ENCODE peak calls at places on chromosomes 16 and 17, in seven cellular contexts. M is HCT116, C is H1, L is K562, A is GM12878, I is HepG2, U is SK-N-SH. F is an unnamed sample.

GRCh38 chr16:50248845-50249244 is 17.5 kb upstream of the ADCY7 start:
- DNase-seq in M (no peak), C (no peak), L (no peak), A (no peak), I (no peak), U (no peak), F (no peak)

GRCh38 chr17:30520436-30520835 is 43.2 kb downstream of the GOSR1 start:
- DNase-seq in M (no peak), C (no peak), L (no peak), A (no peak), I (no peak), U (no peak), F (no peak)

GRCh38 chr17:62110923-62111484 is 45.9 kb upstream of the MED13 start:
- DNase-seq in M (no peak), C (no peak), L (no peak), A (no peak), I (no peak), U (no peak), F (no peak)

GRCh38 chr16:65314246-65315003 is 192.6 kb upstream of the CDH11 start:
- DNase-seq in M (no peak), C (no peak), L (no peak), A (no peak), I (no peak), U (no peak), F (no peak)

GRCh38 chr17:61422116-61422799 is 22.6 kb downstream of the TBX2 start:
- DNase-seq in M (no peak), C (no peak), L (no peak), A (no peak), I (no peak), U (no peak), F (no peak)

GRCh38 chr17:57121308-57122042 is 36.4 kb downstream of the AKAP1 start:
- DNase-seq in M (no peak), C (no peak), L (peak), A (no peak), I (no peak), U (peak), F (peak)

GRCh38 chr16:23877107-23878070 is 41.6 kb downstream of the PRKCB start:
- DNase-seq in M (no peak), C (no peak), L (no peak), A (no peak), I (no peak), U (no peak), F (peak)

GRCh38 chr16:1639840-1640239 is 27.7 kb downstream of the CRAMP1 start:
- DNase-seq in M (no peak), C (no peak), L (no peak), A (no peak), I (no peak), U (no peak), F (no peak)

GRCh38 chr16:2530629-2531318 is 434 bp downstream of the CEMP1 start:
- DNase-seq in M (no peak), C (no peak), L (no peak), A (no peak), I (no peak), U (peak), F (no peak)

GRCh38 chr17:66982011-66982508 is 17.6 kb downstream of the CACNG4 start:
- DNase-seq in M (no peak), C (no peak), L (no peak), A (no peak), I (no peak), U (no peak), F (no peak)

GRCh38 chr17:39923836-39924690 is 3.3 kb downstream of the ORMDL3 start:
- DNase-seq in M (no peak), C (no peak), L (no peak), A (no peak), I (peak), U (no peak), F (no peak)

GRCh38 chr17:37774508-37774907 is 29.6 kb upstream of the HNF1B start:
- DNase-seq in M (no peak), C (no peak), L (no peak), A (peak), I (no peak), U (no peak), F (no peak)

GRCh38 chr16:15599303-15600070 is 43.5 kb downstream of the MARF1 start:
- DNase-seq in M (no peak), C (no peak), L (no peak), A (no peak), I (no peak), U (no peak), F (no peak)

GRCh38 chr16:375212-375611 is 4.9 kb upstream of the MRPL28 start:
- DNase-seq in M (no peak), C (no peak), L (no peak), A (no peak), I (no peak), U (no peak), F (no peak)

GRCh38 chr17:20955437-20956323 is 87.1 kb downstream of the USP22 start:
- DNase-seq in M (no peak), C (no peak), L (no peak), A (no peak), I (peak), U (no peak), F (no peak)

GRCh38 chr17:2931426-2931825 is 132.0 kb downstream of the OR1D5 start:
- DNase-seq in M (no peak), C (no peak), L (no peak), A (no peak), I (peak), U (no peak), F (no peak)

GRCh38 chr17:79986441-79987186 is 49.1 kb downstream of the TBC1D16 start:
- DNase-seq in M (no peak), C (no peak), L (no peak), A (no peak), I (peak), U (peak), F (no peak)

GRCh38 chr16:89019511-89019910 is 42.5 kb upstream of the CBFA2T3 start:
- DNase-seq in M (no peak), C (no peak), L (no peak), A (no peak), I (no peak), U (no peak), F (no peak)

DNA sequence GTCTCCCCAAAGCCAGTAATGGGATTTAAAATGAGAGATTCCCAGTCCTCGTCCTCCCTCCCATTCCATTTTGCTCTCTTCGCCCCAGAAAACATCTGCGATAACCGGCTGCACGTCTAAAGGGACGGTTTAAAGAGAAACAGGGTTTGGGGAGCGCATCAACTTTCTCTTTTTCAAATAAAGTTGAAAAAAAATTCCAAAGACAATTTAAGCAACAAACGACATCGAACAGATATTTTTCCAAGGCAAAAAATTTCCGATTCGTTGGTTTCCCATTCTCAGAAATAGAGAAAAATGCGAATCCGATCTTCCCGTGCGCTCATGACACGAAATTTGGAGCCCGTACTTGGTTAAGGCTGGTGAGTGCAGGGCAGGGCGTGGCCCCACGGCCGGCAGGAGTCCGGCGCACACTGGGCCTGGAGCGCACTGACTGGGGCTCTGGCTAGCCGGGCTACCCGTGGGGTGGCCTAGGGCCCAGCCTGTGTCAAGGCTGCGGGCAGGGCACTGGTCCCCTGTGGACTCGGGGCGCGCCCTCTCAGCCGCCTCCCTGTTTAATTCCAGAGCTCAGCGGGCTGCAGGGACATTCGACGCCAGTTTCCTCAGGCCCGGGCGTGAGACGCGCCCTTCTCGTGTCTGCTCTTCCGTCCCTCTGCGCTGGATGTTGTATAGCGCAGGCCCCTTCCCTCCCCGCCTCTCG is 17.8 kb upstream of the ZFHX3 start:
- DNase-seq in M (no peak), C (no peak), L (no peak), A (no peak), I (no peak), U (no peak), F (no peak)
- TF ChIP-seq JUND in M (no peak), C (no peak), L (no peak), A (no peak), I (no peak), U (no peak), F (no peak)

GRCh38 chr17:17606416-17607000 is 15.0 kb upstream of the PEMT start:
- DNase-seq in M (no peak), C (no peak), L (peak), A (no peak), I (no peak), U (no peak), F (no peak)
- TF ChIP-seq JUND in M (no peak), C (no peak), L (no peak), A (no peak), I (no peak), U (no peak), F (no peak)

GRCh38 chr16:66390346-66391108 is 24.0 kb downstream of the CDH5 start:
- DNase-seq in M (no peak), C (no peak), L (no peak), A (no peak), I (no peak), U (no peak), F (no peak)

GRCh38 chr16:66388350-66389139 is 22.1 kb downstream of the CDH5 start:
- DNase-seq in M (no peak), C (no peak), L (no peak), A (no peak), I (no peak), U (no peak), F (no peak)

GRCh38 chr16:66391726-66392670 is 25.5 kb downstream of the CDH5 start:
- DNase-seq in M (no peak), C (no peak), L (no peak), A (no peak), I (no peak), U (no peak), F (no peak)

GRCh38 chr16:66387817-66388332 is 21.4 kb downstream of the CDH5 start:
- DNase-seq in M (no peak), C (no peak), L (no peak), A (no peak), I (peak), U (no peak), F (no peak)

GRCh38 chr16:66389256-66390175 is 23.0 kb downstream of the CDH5 start:
- DNase-seq in M (no peak), C (no peak), L (no peak), A (no peak), I (no peak), U (no peak), F (no peak)
- TF ChIP-seq JUND in M (no peak), C (no peak), L (no peak), A (no peak), I (no peak), U (no peak), F (no peak)

GRCh38 chr16:63581560-63581959 is 1540.3 kb downstream of the CDH11 start:
- DNase-seq in M (no peak), C (no peak), L (no peak), A (no peak), I (no peak), U (no peak), F (no peak)

GRCh38 chr16:63578791-63579190 is 1542.6 kb upstream of the CDH8 start:
- DNase-seq in M (no peak), C (no peak), L (no peak), A (no peak), I (no peak), U (no peak), F (no peak)

GRCh38 chr16:63575031-63575430 is 1538.8 kb upstream of the CDH8 start:
- DNase-seq in M (no peak), C (no peak), L (no peak), A (no peak), I (no peak), U (no peak), F (no peak)

DNA sequence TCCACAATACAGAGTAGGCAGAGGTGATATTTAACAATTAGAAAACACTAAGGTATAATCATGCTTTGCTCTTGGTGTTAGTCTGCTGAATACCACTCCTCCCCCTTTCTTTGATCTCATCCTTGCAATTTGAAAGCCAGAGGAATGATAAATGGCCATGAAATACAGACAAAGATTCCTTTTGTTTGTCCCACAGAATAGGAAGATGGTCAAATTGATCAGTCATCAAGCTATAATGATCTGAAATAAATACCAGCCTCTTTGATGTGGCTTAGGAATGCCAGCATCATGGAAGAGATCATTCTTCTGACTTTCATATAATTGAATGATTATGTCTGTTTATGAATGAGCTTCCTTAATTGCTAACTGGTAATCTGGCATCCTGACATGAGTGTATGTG is 1541.7 kb upstream of the CDH8 start:
- DNase-seq in M (no peak), C (no peak), L (no peak), A (no peak), I (no peak), U (no peak), F (no peak)
- TF ChIP-seq JUND in M (no peak), C (no peak), L (no peak), A (no peak), I (no peak), U (no peak), F (no peak)

DNA sequence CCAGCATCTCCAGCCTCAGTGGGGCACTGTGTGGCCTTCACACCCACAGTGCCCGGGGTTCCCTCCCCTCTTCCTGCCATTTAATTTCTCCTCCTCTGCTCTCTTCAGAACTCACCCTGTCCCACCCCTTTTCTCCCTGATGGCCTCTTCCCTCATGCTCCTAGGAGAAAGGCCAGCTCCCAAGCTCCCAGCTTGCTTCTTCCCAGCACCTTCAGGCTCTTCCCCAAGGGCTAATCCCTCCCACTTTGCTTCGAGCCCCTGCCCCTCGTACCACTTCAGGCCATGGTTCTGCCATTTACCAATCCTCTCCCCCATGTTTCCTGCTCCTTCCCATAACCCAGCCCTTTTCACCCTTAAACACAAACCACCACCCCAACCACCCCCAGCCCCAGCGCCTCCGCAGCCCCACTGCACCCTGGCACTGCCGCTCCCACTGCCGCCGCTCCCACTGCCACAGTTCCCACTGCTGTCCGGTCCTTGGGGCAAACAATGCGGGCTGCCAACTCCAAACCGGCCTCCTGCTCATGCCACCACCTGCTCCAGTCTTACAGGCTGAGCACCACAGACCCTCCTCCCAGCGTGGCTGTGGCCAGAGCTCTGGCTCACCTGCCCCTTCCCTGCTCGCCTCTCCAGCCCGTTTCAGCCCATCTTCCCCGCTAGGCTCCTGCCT is 28.6 kb downstream of the ADAM11 start:
- DNase-seq in M (no peak), C (no peak), L (no peak), A (no peak), I (no peak), U (no peak), F (no peak)
- TF ChIP-seq JUND in M (no peak), C (no peak), L (no peak), A (no peak), I (no peak), U (no peak), F (no peak)

GRCh38 chr17:76909971-76910760 is 42.0 kb downstream of the MGAT5B start:
- DNase-seq in M (peak), C (peak), L (peak), A (no peak), I (peak), U (no peak), F (peak)

GRCh38 chr17:76912585-76912984 is 44.4 kb downstream of the MGAT5B start:
- DNase-seq in M (no peak), C (no peak), L (no peak), A (no peak), I (no peak), U (no peak), F (no peak)

GRCh38 chr17:76914937-76915336 is 46.7 kb downstream of the MGAT5B start:
- DNase-seq in M (no peak), C (no peak), L (no peak), A (no peak), I (peak), U (no peak), F (no peak)

GRCh38 chr17:76907352-76907751 is 39.1 kb downstream of the MGAT5B start:
- DNase-seq in M (no peak), C (no peak), L (no peak), A (no peak), I (no peak), U (no peak), F (no peak)

DNA sequence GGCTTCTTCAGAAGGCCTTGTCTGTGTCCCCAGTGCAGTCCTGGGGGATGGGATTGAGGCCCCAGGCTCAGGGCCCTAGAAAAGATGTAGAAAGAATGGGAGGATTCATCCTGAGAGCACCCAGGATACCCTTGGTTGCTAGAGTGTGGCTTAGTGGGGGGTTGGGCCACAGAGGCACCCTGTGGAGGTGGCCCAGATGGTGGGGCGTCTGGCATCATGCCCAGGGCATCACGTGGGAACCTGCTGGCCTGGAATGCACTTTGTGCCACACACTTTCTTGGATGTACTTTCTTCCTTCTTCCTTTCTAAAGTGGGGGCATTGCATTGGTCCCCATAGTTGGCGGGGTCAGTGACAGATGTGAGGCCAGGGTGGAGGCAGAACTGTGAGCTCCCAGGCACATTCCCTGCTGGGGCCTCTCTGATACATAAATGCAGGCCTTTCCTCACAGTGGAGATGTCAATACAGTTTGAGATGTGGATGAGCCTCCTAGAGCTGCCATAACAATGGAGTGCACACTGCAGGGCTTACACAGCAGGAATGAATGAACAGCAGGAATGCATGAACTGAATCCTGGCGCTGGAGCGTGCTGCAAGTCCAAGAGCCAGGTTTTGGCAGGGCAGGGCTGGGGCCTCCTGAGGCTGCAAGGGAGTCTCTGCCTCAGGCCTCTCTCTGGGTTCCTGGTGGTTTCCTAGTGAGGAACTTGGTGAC is 43.2 kb downstream of the MGAT5B start:
- DNase-seq in M (no peak), C (no peak), L (no peak), A (no peak), I (no peak), U (peak), F (no peak)
- TF ChIP-seq JUND in M (no peak), C (no peak), L (no peak), A (no peak), I (no peak), U (no peak), F (no peak)

GRCh38 chr16:87238371-87238715 is 78.8 kb downstream of the C16orf95 start:
- DNase-seq in M (no peak), C (no peak), L (no peak), A (no peak), I (no peak), U (no peak), F (no peak)
- TF ChIP-seq JUND in M (no peak), C (no peak), L (no peak), A (no peak), I (no peak), U (no peak), F (no peak)

GRCh38 chr17:64148017-64148631 is 18.2 kb upstream of the ERN1 start:
- DNase-seq in M (no peak), C (no peak), L (peak), A (no peak), I (peak), U (peak), F (peak)

GRCh38 chr17:64145751-64146417 is 15.9 kb upstream of the ERN1 start:
- DNase-seq in M (peak), C (peak), L (peak), A (peak), I (peak), U (peak), F (peak)

GRCh38 chr17:64147110-64148016 is 17.4 kb upstream of the ERN1 start:
- DNase-seq in M (no peak), C (no peak), L (peak), A (no peak), I (peak), U (peak), F (peak)

GRCh38 chr17:64145460-64145750 is 15.5 kb upstream of the ERN1 start:
- DNase-seq in M (no peak), C (no peak), L (no peak), A (no peak), I (no peak), U (no peak), F (no peak)

GRCh38 chr17:64146418-64147109 is 16.6 kb upstream of the ERN1 start:
- DNase-seq in M (no peak), C (no peak), L (peak), A (no peak), I (peak), U (peak), F (no peak)
- TF ChIP-seq JUND in M (peak), C (no peak), L (no peak), A (no peak), I (peak), U (no peak), F (no peak)

DNA sequence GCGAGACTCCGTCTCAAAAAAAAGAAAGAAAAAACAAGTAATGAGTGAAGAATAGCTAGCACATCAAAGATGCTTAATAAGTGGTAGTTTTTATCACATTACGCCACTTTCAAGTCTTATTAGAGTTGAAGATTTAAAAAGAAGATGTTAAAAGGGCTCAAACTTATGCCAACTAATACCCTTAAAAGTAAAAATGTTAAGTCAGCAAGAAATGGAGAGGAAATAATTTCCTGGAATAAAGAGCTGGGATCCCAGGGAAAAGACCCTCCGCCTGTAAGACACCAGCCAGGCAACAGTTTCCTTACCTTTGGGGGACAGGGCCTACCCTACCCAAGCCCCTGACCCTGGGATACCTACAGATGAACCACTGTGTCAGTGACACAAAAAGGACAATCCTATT is 3.6 kb downstream of the XPO6 start:
- DNase-seq in M (no peak), C (no peak), L (no peak), A (no peak), I (no peak), U (no peak), F (no peak)
- TF ChIP-seq JUND in M (no peak), C (no peak), L (no peak), A (no peak), I (no peak), U (no peak), F (no peak)

DNA sequence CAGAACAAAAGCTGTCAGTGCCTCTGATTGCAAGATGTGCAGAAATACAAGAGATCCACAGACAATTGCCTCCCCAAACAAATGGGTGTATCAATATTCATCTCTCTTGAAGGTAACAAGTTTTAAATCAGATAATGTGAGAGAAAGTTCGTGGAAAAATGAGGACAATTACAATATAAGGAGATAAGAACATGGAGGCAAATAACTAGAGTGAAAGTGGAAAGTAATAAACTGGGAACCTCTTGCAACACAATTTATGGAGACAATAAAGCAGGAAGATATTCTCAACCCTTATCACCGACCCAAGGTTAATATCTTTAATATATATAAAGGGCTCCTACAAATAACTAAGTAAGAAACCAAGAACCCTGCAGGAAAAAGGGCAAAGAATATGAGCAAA is 14.2 kb upstream of the KRT19 start:
- DNase-seq in M (no peak), C (no peak), L (no peak), A (no peak), I (no peak), U (no peak), F (peak)
- TF ChIP-seq JUND in M (no peak), C (no peak), L (no peak), A (no peak), I (no peak), U (no peak), F (no peak)

F was measured in T47D.